ENCODE peak calls at places on chromosomes 11 and 22, in four cellular contexts. Q, D, Z and K are unnamed samples.
A peak's percentile ranks its signal among the peaks of the same experiment; 100 is the strongest.

GRCh38 chr22:30695351-30695762 is 683 bp downstream of the OSBP2 start:
- DNase-seq in D (no peak), Z (no peak), Q (no peak), K (no peak)

GRCh38 chr11:92979176-92979575 is 9.7 kb downstream of the MTNR1B start:
- DNase-seq in D (no peak), Q (no peak), Z (no peak), K (peak; percentile 23)

GRCh38 chr11:83508804-83509203 is 222.6 kb upstream of the CCDC90B start:
- DNase-seq in Q (no peak), Z (no peak), D (no peak), K (no peak)

GRCh38 chr11:34830035-34830434 is 86.1 kb downstream of the APIP start:
- DNase-seq in Z (peak; percentile 44), D (no peak), Q (no peak), K (no peak)

GRCh38 chr11:63516109-63516508 is 10.2 kb downstream of the LGALS12 start:
- DNase-seq in D (no peak), Z (peak; percentile 7), Q (no peak), K (no peak)

GRCh38 chr11:134098566-134099184 is 29.8 kb downstream of the JAM3 start:
- DNase-seq in Q (no peak), Z (no peak), D (no peak), K (no peak)

GRCh38 chr11:128890543-128891409 is at the start of gene KCNJ5:
- DNase-seq in D (no peak), Q (peak; percentile 77), Z (no peak), K (peak; percentile 84)

GRCh38 chr11:108852701-108853100 is 187.8 kb downstream of the DDX10 start:
- DNase-seq in Q (no peak), D (no peak), Z (no peak), K (no peak)

GRCh38 chr22:27175974-27176373 is 518.6 kb downstream of the MIAT start:
- DNase-seq in Z (no peak), Q (no peak), D (no peak), K (no peak)

GRCh38 chr11:66012946-66013761 is 1.3 kb downstream of the CST6 start:
- DNase-seq in Q (no peak), Z (peak; percentile 41), D (no peak), K (no peak)

GRCh38 chr11:20089357-20089756 is 70.9 kb downstream of the DBX1 start:
- DNase-seq in D (no peak), Z (no peak), Q (no peak), K (no peak)

GRCh38 chr22:31530816-31531180 is 34.5 kb downstream of the SFI1 start:
- DNase-seq in Z (no peak), Q (no peak), D (no peak), K (no peak)

GRCh38 chr11:114350022-114350421 is 50.3 kb downstream of the C11orf71 start:
- DNase-seq in D (no peak), Q (no peak), Z (no peak), K (no peak)

GRCh38 chr22:46678785-46679700 is 58.9 kb downstream of the GRAMD4 start:
- DNase-seq in Z (no peak), Q (no peak), D (no peak), K (no peak)

GRCh38 chr11:104823638-104824037 is 74.6 kb downstream of the CASP12 start:
- DNase-seq in Q (no peak), D (no peak), Z (no peak), K (no peak)

GRCh38 chr22:50148166-50148500 is 22.4 kb upstream of the PANX2 start:
- DNase-seq in Q (no peak), Z (no peak), D (no peak), K (no peak)

GRCh38 chr22:31588970-31589675 is 72.9 kb downstream of the PISD start:
- DNase-seq in D (no peak), Z (no peak), Q (no peak), K (no peak)

GRCh38 chr22:45598596-45599217 is 72.9 kb upstream of the ATXN10 start:
- DNase-seq in D (no peak), Q (no peak), Z (no peak), K (peak; percentile 65)

GRCh38 chr22:44181912-44182590 is 1.3 kb downstream of the PARVG start:
- DNase-seq in Z (no peak), D (no peak), Q (no peak), K (no peak)

GRCh38 chr11:33772300-33772699 is 2.0 kb downstream of the FBXO3 start:
- DNase-seq in D (no peak), Q (no peak), Z (peak; percentile 27), K (no peak)

GRCh38 chr11:121894581-121894980 is 221.4 kb downstream of the BLID start:
- DNase-seq in D (no peak), Q (no peak), Z (no peak), K (no peak)

GRCh38 chr11:72773291-72773690 is 20.6 kb downstream of the STARD10 start:
- DNase-seq in D (no peak), Q (no peak), Z (peak; percentile 52), K (peak; percentile 87)

GRCh38 chr11:114058871-114059277 is 637 bp upstream of the ZBTB16 start:
- DNase-seq in D (no peak), Z (no peak), Q (peak; percentile 56), K (no peak)

GRCh38 chr11:68271023-68271780 is 571 bp downstream of the C11orf24 start:
- DNase-seq in Q (peak; percentile 74), Z (peak; percentile 85), D (no peak), K (peak; percentile 89)

GRCh38 chr11:84719935-84720577 is 907.1 kb downstream of the DLG2 start:
- DNase-seq in Z (no peak), Q (peak; percentile 74), D (no peak), K (peak; percentile 44)

GRCh38 chr11:3155691-3156258 is 9.3 kb downstream of the OSBPL5 start:
- DNase-seq in D (no peak), Z (no peak), Q (no peak), K (peak; percentile 82)

GRCh38 chr22:39917091-39917703 is 16.3 kb downstream of the GRAP2 start:
- DNase-seq in Q (no peak), Z (no peak), D (no peak), K (no peak)

GRCh38 chr11:72263363-72263762 is 19.4 kb upstream of the PHOX2A start:
- DNase-seq in Q (no peak), D (no peak), Z (peak; percentile 39), K (no peak)

GRCh38 chr22:19890502-19891349 is 36.1 kb upstream of the GNB1L start:
- DNase-seq in D (no peak), Z (no peak), Q (no peak), K (peak; percentile 60)

GRCh38 chr22:41563051-41563711 is 2.4 kb downstream of the CSDC2 start:
- DNase-seq in Q (no peak), Z (peak; percentile 55), D (no peak), K (no peak)
- TF ChIP-seq NRF1 in Q (no peak), Z (peak; percentile 28), D (no peak), K (no peak)

GRCh38 chr11:111423250-111423615 is 44.2 kb upstream of the POU2AF1 start:
- DNase-seq in Q (no peak), D (no peak), Z (no peak), K (no peak)

GRCh38 chr11:111426615-111427014 is 47.5 kb upstream of the POU2AF1 start:
- DNase-seq in Z (no peak), Q (no peak), D (no peak), K (no peak)

GRCh38 chr11:111428113-111428876 is 49.2 kb upstream of the POU2AF1 start:
- DNase-seq in D (no peak), Z (no peak), Q (no peak), K (no peak)

GRCh38 chr11:111427471-111427912 is 48.4 kb upstream of the POU2AF1 start:
- DNase-seq in D (no peak), Q (no peak), Z (no peak), K (peak; percentile 59)

DNA sequence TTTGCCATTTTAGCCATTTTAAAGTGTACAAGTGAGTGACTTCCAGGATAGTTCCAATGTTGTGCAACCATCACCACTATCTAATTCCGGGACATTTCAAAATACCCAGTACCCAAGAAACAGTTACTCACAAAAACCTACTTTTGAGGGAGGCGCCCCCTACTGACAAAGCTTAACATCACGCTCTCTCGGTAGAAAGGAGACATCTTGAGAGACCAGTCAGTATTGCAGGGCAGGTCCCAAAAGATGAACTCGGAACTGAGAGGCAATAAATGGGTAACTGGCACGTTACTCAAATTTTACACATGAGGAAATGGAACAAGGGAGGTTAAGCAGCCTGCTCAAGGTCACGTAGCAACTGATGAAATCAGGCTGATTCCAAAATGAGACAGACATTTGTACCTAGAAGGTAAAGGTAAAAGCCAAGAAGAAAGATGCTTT is 50.0 kb upstream of the POU2AF1 start:
- DNase-seq in D (no peak), Z (peak; percentile 29), Q (peak; percentile 83), K (peak; percentile 42)
- TF ChIP-seq NRF1 in D (no peak), Z (no peak), Q (no peak), K (no peak)

GRCh38 chr11:94840209-94840608 is 72.1 kb downstream of the AMOTL1 start:
- DNase-seq in Q (no peak), Z (no peak), D (no peak), K (no peak)

GRCh38 chr11:94845622-94846021 is 77.5 kb downstream of the AMOTL1 start:
- DNase-seq in D (no peak), Q (no peak), Z (no peak), K (no peak)

GRCh38 chr11:94838027-94838610 is 70.0 kb downstream of the AMOTL1 start:
- DNase-seq in Z (no peak), Q (no peak), D (no peak), K (no peak)

GRCh38 chr11:94849836-94850235 is 81.7 kb downstream of the AMOTL1 start:
- DNase-seq in Q (no peak), Z (no peak), D (no peak), K (no peak)

DNA sequence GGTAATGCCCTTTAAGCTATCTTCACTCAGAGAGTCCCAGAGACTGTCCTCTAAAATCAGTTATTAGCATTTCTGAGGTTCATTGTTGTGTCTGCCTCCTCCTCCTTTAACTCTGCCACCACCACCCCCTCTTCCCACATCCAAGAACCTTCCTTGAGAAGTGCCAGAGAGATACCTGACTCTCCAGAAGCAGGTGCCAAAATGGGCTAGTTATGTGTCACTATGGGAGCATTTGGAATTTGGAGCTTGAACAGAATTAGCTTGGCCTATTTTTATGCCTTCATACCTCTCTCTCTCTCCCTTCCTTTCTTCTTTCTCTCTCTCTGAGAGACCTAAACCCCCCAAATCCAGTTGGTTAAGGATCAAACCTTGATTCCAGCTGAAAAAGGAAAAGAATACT is 75.9 kb downstream of the AMOTL1 start:
- DNase-seq in D (no peak), Z (no peak), Q (no peak), K (no peak)
- TF ChIP-seq NRF1 in D (no peak), Z (no peak), Q (no peak), K (no peak)

DNA sequence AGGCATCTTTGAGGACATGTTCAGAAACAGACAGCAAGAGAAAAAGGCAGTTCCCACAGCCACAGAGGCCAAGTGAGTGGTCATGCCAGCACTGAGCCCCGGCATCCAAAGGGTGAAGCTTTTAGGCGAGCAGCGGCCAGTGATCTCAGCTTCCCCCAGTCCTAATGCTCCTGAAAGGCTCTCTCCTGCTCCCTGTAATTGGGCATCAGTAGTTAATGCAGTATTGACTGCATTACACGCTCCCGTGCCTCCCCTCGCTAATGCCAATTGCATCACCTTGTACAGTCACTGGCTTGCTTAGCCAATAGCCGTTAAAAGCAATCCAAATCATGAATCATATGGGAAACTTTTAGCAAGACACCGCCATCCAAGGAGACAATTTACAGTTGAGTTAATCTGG is 4.9 kb downstream of the LMO1 start:
- DNase-seq in Z (no peak), Q (peak; percentile 35), D (no peak), K (no peak)
- TF ChIP-seq NRF1 in Z (no peak), Q (no peak), D (no peak), K (no peak)